ENCODE peak calls at places on chromosomes 5 and 9, in nine cellular contexts. L is activated naive CD8-positive, alpha-beta T cell treated with anti-CD3 and anti-CD28 coated beads, Interleukin-2, amount 50 U/mL, for 16 hours; N is mucosa of descending colon; X is activated T-cell treated with anti-CD3 and anti-CD28 coated beads for 4 hours; Y is WTC11; P is stimulated activated naive CD8-positive, alpha-beta T cell treated with anti-CD3 and anti-CD28 coated beads, Interleukin-15, Interleukin-2, amounts not matched to agents 100 U/mL and 50 U/mL, for 24 hours; Z is NCI-H2107; G is mucosa of gallbladder; D is KG1. W is an unnamed sample.

GRCh38 chr9:81028504-81028903 is 660.8 kb downstream of the TLE1 start:
- DNase-seq in P (no peak), D (no peak), G (no peak), X (no peak), Z (no peak), N (no peak), L (no peak), Y (no peak), W (peak)

GRCh38 chr9:80571953-80572352 is 1000.2 kb downstream of the TLE4 start:
- DNase-seq in D (no peak), L (no peak), X (no peak), P (no peak), G (no peak), Z (no peak), Y (no peak), N (no peak), W (no peak)

GRCh38 chr5:52638732-52639131 is 149.0 kb upstream of the ITGA1 start:
- DNase-seq in N (no peak), Y (no peak), Z (no peak), X (no peak), P (no peak), L (no peak), G (no peak), D (no peak), W (no peak)

GRCh38 chr5:78065073-78065472 is 229.4 kb downstream of the AP3B1 start:
- DNase-seq in N (no peak), D (no peak), Y (no peak), G (no peak), Z (no peak), X (no peak), L (no peak), P (no peak), W (no peak)

GRCh38 chr5:36242534-36243144 is 914 bp upstream of the NADK2 start:
- DNase-seq in P (peak), Z (no peak), Y (no peak), X (peak), N (peak), D (no peak), L (no peak), G (no peak), W (no peak)

GRCh38 chr5:160843240-160843639 is 8.8 kb downstream of the ATP10B start:
- DNase-seq in Z (no peak), L (no peak), G (no peak), N (no peak), D (no peak), X (no peak), Y (no peak), P (no peak), W (no peak)

GRCh38 chr9:89969881-89970639 is 365.2 kb downstream of the GADD45G start:
- DNase-seq in D (no peak), L (no peak), P (no peak), Y (no peak), G (no peak), N (peak), X (no peak), Z (no peak), W (no peak)

GRCh38 chr9:131679261-131680020 is 60.4 kb downstream of the RAPGEF1 start:
- DNase-seq in L (no peak), G (no peak), X (no peak), D (no peak), P (no peak), N (no peak), Y (no peak), Z (no peak), W (no peak)

GRCh38 chr5:142323480-142324376 is 1.1 kb downstream of the SPRY4 start:
- DNase-seq in Z (no peak), N (peak), Y (no peak), D (no peak), L (no peak), X (no peak), P (no peak), G (no peak), W (peak)

GRCh38 chr5:11377896-11378295 is 526.4 kb downstream of the CTNND2 start:
- DNase-seq in D (no peak), X (no peak), L (no peak), N (no peak), P (no peak), G (no peak), Y (no peak), Z (no peak), W (no peak)

GRCh38 chr5:139482050-139482889 is at the start of gene STING1:
- DNase-seq in D (peak), L (no peak), N (peak), P (peak), X (no peak), Z (peak), G (peak), Y (no peak), W (peak)

GRCh38 chr5:40033411-40033810 is 608.6 kb upstream of the DAB2 start:
- DNase-seq in L (no peak), X (no peak), G (no peak), Y (no peak), N (no peak), D (no peak), P (peak), Z (no peak), W (no peak)

GRCh38 chr5:135235551-135236100 is 163.4 kb downstream of the MACROH2A1 start:
- DNase-seq in Y (no peak), X (no peak), N (no peak), D (no peak), L (no peak), G (no peak), Z (no peak), P (no peak), W (no peak)

GRCh38 chr9:131420913-131421312 is 27.0 kb downstream of the PRRC2B start:
- DNase-seq in L (no peak), X (no peak), N (no peak), Y (no peak), G (no peak), P (no peak), Z (no peak), D (no peak), W (no peak)

GRCh38 chr5:151213803-151214613 is 9.9 kb downstream of the CCDC69 start:
- DNase-seq in D (peak), N (peak), Z (no peak), L (peak), P (peak), X (peak), Y (peak), G (peak), W (no peak)

GRCh38 chr5:146340260-146341081 is 1.8 kb downstream of the POU4F3 start:
- DNase-seq in X (no peak), P (peak), D (no peak), Z (no peak), Y (peak), G (peak), N (peak), L (no peak), W (peak)

GRCh38 chr5:20832204-20833080 is 844.4 kb upstream of the CDH18 start:
- DNase-seq in G (no peak), D (no peak), L (no peak), P (no peak), X (no peak), N (no peak), Z (no peak), Y (no peak), W (no peak)

GRCh38 chr9:123089790-123090189 is 56.3 kb downstream of the GPR21 start:
- DNase-seq in D (no peak), G (no peak), Z (no peak), P (no peak), Y (no peak), X (no peak), L (no peak), N (no peak), W (no peak)

GRCh38 chr5:154653418-154653763 is 101.8 kb upstream of the LARP1 start:
- DNase-seq in D (no peak), N (peak), G (no peak), L (no peak), Z (no peak), P (no peak), Y (no peak), X (no peak), W (no peak)

GRCh38 chr9:97632406-97632991 is 669 bp downstream of the TSTD2 start:
- DNase-seq in D (no peak), X (peak), Z (peak), Y (peak), N (peak), G (peak), L (no peak), P (peak), W (no peak)

GRCh38 chr9:111873901-111874300 is 22.7 kb upstream of the UGCG start:
- DNase-seq in G (no peak), N (no peak), Z (no peak), L (no peak), D (no peak), P (no peak), Y (no peak), X (no peak), W (no peak)

GRCh38 chr5:23208959-23209431 is 298.4 kb upstream of the PRDM9 start:
- DNase-seq in P (no peak), L (no peak), Y (peak), Z (no peak), N (no peak), X (no peak), D (peak), G (peak), W (peak)

GRCh38 chr9:91211414-91211813 is 150.3 kb downstream of the AUH start:
- DNase-seq in G (peak), Y (no peak), N (no peak), D (no peak), Z (no peak), L (no peak), X (no peak), P (no peak), W (no peak)

GRCh38 chr5:115507682-115508081 is 36.9 kb downstream of the FEM1C start:
- DNase-seq in Y (no peak), P (no peak), X (no peak), G (no peak), Z (no peak), D (no peak), N (no peak), L (no peak), W (no peak)

GRCh38 chr9:95004452-95005275 is 278.2 kb downstream of the AOPEP start:
- DNase-seq in D (no peak), L (no peak), P (peak), Y (peak), G (no peak), Z (no peak), N (peak), X (peak), W (peak)

GRCh38 chr5:159071382-159071781 is 28.3 kb downstream of the EBF1 start:
- DNase-seq in D (no peak), G (no peak), Y (no peak), Z (peak), N (no peak), X (no peak), P (no peak), L (no peak), W (no peak)